ENCODE peak calls at places on chromosomes 7 and 10, in eight cellular contexts. D is heart right ventricle; A is CD8-positive, alpha-beta T cell; M is WERI-Rb-1; O is Caco-2; N is BJ; J is K562; R is tibial artery. C is an unnamed sample. For H3K27me3, the result is how much of the 10 kb centered on the place peaks cover.

GRCh38 chr10:17729630-17730029 is 22.4 kb upstream of the TMEM236 start:
- DNase-seq in D (no peak), O (no peak), M (no peak), A (no peak), R (no peak), N (no peak), J (no peak), C (no peak)

GRCh38 chr10:58807631-58808024 is 295.0 kb downstream of the BICC1 start:
- DNase-seq in N (peak), O (peak), M (no peak), A (no peak), D (no peak), R (no peak), J (no peak), C (no peak)

GRCh38 chr10:104337527-104337984 is 709 bp downstream of the ITPRIP start:
- DNase-seq in J (peak), N (no peak), A (no peak), R (no peak), D (no peak), O (peak), M (no peak), C (peak)

GRCh38 chr7:50068850-50069551 is 24.0 kb downstream of the ZPBP start:
- DNase-seq in O (peak), M (no peak), J (no peak), A (peak), N (no peak), R (no peak), D (peak), C (peak)

GRCh38 chr10:103822052-103822716 is 33.2 kb downstream of the SH3PXD2A start:
- DNase-seq in M (no peak), R (no peak), A (no peak), J (no peak), O (no peak), N (no peak), D (no peak), C (no peak)

GRCh38 chr10:73887038-73888015 is 13.0 kb upstream of the CAMK2G start:
- DNase-seq in M (no peak), O (no peak), D (peak), A (no peak), J (no peak), N (peak), R (peak), C (peak)

GRCh38 chr10:13087986-13088618 is 11.9 kb upstream of the OPTN start:
- DNase-seq in D (no peak), N (peak), M (no peak), J (no peak), A (no peak), O (no peak), R (no peak), C (no peak)

GRCh38 chr10:49532461-49532860 is 6.5 kb downstream of the ERCC6 start:
- DNase-seq in D (no peak), O (no peak), N (no peak), R (no peak), M (no peak), J (no peak), A (no peak), C (no peak)

GRCh38 chr10:13717571-13717935 is 130.8 kb downstream of the PRPF18 start:
- DNase-seq in A (no peak), R (no peak), M (no peak), O (no peak), J (no peak), D (no peak), N (no peak), C (no peak)

GRCh38 chr10:49117366-49117905 is 2.1 kb upstream of the VSTM4 start:
- DNase-seq in N (no peak), D (no peak), R (no peak), J (no peak), O (no peak), A (peak), M (no peak), C (no peak)

GRCh38 chr7:49852619-49853462 is 79.4 kb downstream of the VWC2 start:
- DNase-seq in N (no peak), O (peak), J (peak), R (no peak), M (peak), D (peak), A (no peak), C (peak)

GRCh38 chr10:47418321-47418720 is 34.2 kb upstream of the ZNF488 start:
- DNase-seq in A (no peak), M (no peak), R (peak), N (no peak), J (no peak), D (no peak), O (no peak), C (no peak)

GRCh38 chr7:27162930-27163775 is 2.2 kb downstream of the HOXA9 start:
- DNase-seq in N (no peak), A (no peak), O (no peak), R (no peak), M (no peak), D (no peak), J (no peak), C (no peak)

GRCh38 chr10:99694171-99694570 is 34.9 kb downstream of the ENTPD7 start:
- DNase-seq in O (no peak), D (no peak), A (no peak), N (peak), R (no peak), M (no peak), J (no peak), C (no peak)

GRCh38 chr7:127933116-127933515 is 98.1 kb downstream of the LRRC4 start:
- DNase-seq in J (no peak), A (no peak), R (no peak), O (no peak), D (no peak), M (no peak), N (no peak), C (no peak)

GRCh38 chr10:23381298-23381697 is 36.7 kb upstream of the C10orf67 start:
- DNase-seq in A (no peak), M (no peak), D (no peak), R (no peak), J (no peak), N (no peak), O (no peak), C (no peak)

GRCh38 chr7:93958216-93958615 is 36.7 kb downstream of the GNG11 start:
- DNase-seq in R (no peak), O (no peak), A (no peak), N (no peak), D (no peak), M (no peak), J (no peak), C (no peak)

GRCh38 chr10:5971315-5971832 is 6.0 kb downstream of the IL15RA start:
- DNase-seq in A (peak), M (no peak), J (peak), O (no peak), D (peak), R (no peak), N (no peak), C (peak)

GRCh38 chr10:98587156-98587555 is 140.4 kb upstream of the HPS1 start:
- DNase-seq in M (no peak), J (no peak), R (no peak), D (no peak), O (no peak), N (no peak), A (no peak), C (no peak)

GRCh38 chr7:27194641-27195379 is 5.1 kb downstream of the HOXA13 start:
- DNase-seq in J (no peak), O (no peak), M (no peak), N (no peak), R (no peak), A (peak), D (no peak), C (peak)

GRCh38 chr7:117444646-117445045 is 17.4 kb upstream of the ASZ1 start:
- DNase-seq in D (no peak), R (no peak), J (no peak), A (no peak), M (no peak), N (no peak), O (no peak), C (no peak)

GRCh38 chr10:122879339-122880273 is at the start of gene FAM24B:
- DNase-seq in D (peak), M (peak), A (peak), O (peak), N (peak), R (peak), J (peak), C (peak)

GRCh38 chr10:28367865-28368541 is 65.1 kb upstream of the MPP7 start:
- DNase-seq in O (no peak), M (peak), R (no peak), A (peak), J (no peak), N (no peak), D (no peak), C (peak)

GRCh38 chr10:92916433-92916832 is 68.1 kb downstream of the EXOC6 start:
- DNase-seq in M (no peak), O (no peak), J (no peak), R (no peak), D (no peak), A (no peak), N (no peak), C (no peak)

GRCh38 chr10:26909753-26910152 is 49.0 kb upstream of the ABI1 start:
- DNase-seq in D (no peak), N (no peak), O (no peak), A (no peak), M (no peak), J (no peak), R (no peak), C (no peak)

GRCh38 chr10:74892874-74893273 is 66.5 kb downstream of the KAT6B start:
- DNase-seq in R (no peak), N (no peak), D (no peak), A (no peak), M (no peak), O (no peak), J (no peak), C (no peak)

GRCh38 chr10:88370713-88371112 is 212.4 kb downstream of the RNLS start:
- DNase-seq in N (no peak), D (no peak), O (no peak), M (no peak), R (no peak), A (no peak), J (no peak), C (no peak)

GRCh38 chr7:43112941-43113621 is 634 bp downstream of the HECW1 start:
- DNase-seq in D (no peak), A (no peak), N (no peak), O (no peak), J (peak), M (peak), R (no peak), C (no peak)

GRCh38 chr10:53601260-53601875 is 828.8 kb upstream of the MBL2 start:
- DNase-seq in O (peak), J (peak), A (no peak), N (no peak), R (no peak), M (no peak), D (no peak), C (no peak)

GRCh38 chr7:76997381-76998262 is 34.5 kb downstream of the SPDYE17 start:
- DNase-seq in M (no peak), N (no peak), O (no peak), A (no peak), J (no peak), R (peak), D (no peak), C (no peak)

GRCh38 chr10:119782981-119783664 is 57.3 kb downstream of the INPP5F start:
- DNase-seq in O (no peak), M (no peak), A (no peak), R (no peak), J (no peak), D (no peak), N (no peak), C (no peak)

GRCh38 chr10:132845041-132845551 is 59.1 kb upstream of the NKX6-2 start:
- DNase-seq in J (no peak), M (no peak), R (peak), O (no peak), D (no peak), A (no peak), N (no peak), C (peak)

DNA sequence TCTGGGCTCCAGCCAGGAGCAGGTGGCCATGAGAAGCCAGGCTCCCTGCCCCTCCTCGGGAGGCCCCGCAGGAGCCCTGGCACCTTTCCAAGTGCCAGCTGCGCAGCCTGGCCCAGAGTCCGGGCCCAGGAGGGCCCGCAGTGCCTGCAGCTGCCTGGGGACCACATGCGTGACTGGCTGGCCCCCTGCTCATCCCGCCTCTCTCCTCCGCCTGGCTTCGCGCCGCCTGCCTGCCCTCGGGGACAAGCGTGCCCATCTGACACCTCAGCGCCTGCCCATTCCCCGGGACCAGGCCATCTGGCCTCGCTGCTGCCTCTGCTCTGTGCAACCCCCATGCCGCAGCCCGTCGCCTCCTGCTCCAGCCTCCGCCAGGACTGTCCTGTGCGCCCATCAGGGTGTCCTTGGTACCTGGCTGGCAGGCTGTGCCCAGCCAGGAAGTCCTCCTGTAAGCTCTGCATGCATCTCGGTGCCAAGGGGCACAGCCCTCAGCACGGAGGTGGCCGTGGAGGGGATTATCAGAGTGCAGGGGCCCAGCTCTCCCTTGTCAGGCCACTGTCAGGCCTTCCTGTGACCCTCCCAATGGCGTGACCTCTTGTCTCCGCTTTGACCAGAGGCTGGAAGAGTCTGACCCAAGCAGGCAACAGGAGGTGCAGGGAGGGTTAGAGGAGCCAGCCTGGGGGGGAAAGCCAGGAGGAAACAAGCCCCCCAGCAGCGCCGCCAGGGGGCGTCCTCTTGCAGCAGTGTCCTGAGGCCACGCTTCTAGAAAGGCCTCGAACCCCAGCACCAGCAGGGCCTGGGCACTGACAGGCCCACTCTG is 50.5 kb downstream of the TMEM209 start:
- DNase-seq in D (no peak), O (no peak), R (no peak), J (peak), A (no peak), N (no peak), M (no peak), C (peak)
- TF ChIP-seq CTCF in D (no peak), O (peak), R (no peak), J (peak), A (no peak), N (peak), M (peak), C (no peak)

GRCh38 chr10:7671121-7671520 is 4.4 kb upstream of the ITIH5 start:
- DNase-seq in R (no peak), O (no peak), M (no peak), N (no peak), J (no peak), D (no peak), A (no peak), C (no peak)
- H3K27me3 ChIP-seq in R (under half), O (under half), M (under half), N (under half), J (under half), D (under half), A (under half), C (under half)

GRCh38 chr10:43350139-43350538 is 21.3 kb upstream of the FXYD4 start:
- DNase-seq in O (no peak), D (no peak), A (no peak), N (no peak), M (no peak), R (no peak), J (no peak), C (peak)
- H3K4me3 ChIP-seq in O (no peak), D (no peak), A (no peak), N (no peak), M (no peak), R (no peak), J (no peak), C (no peak)

DNA sequence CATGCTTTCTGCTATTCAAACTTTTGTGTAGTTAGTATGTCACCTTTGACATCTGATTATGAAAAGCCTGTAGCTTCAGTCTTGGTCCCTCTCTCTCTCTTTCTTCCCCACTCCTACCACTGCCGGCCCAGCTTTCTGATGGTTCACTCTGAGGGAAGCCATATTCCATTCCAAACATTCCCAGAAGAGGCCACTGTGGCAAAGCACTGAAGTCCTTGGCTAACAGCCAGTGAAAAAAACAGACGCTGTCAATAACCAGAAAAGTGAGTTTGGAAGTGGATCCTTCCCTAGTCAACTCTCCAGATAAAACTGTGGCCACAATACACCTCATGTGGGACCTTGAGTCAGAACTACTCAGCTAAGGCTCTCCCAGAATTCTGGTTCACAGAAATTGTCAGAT is 950.7 kb upstream of the PHF14 start:
- DNase-seq in D (peak), R (no peak), J (peak), A (no peak), N (no peak), M (peak), O (peak), C (no peak)
- TF ChIP-seq CTCF in D (peak), R (peak), J (no peak), A (no peak), N (no peak), M (peak), O (peak), C (no peak)

GRCh38 chr10:101120884-101121660 is 10.0 kb upstream of the TLX1 start:
- DNase-seq in O (no peak), R (no peak), D (no peak), A (peak), M (no peak), N (no peak), J (no peak), C (peak)

GRCh38 chr10:101116754-101117153 is 14.3 kb upstream of the TLX1 start:
- DNase-seq in N (no peak), A (no peak), J (no peak), R (no peak), M (no peak), O (no peak), D (no peak), C (no peak)

GRCh38 chr10:101121661-101122045 is 9.4 kb upstream of the TLX1 start:
- DNase-seq in N (no peak), R (no peak), A (no peak), O (no peak), D (no peak), J (no peak), M (no peak), C (no peak)

GRCh38 chr10:101120520-101120883 is 10.6 kb upstream of the TLX1 start:
- DNase-seq in R (no peak), J (no peak), O (no peak), M (no peak), A (no peak), N (no peak), D (no peak), C (no peak)

GRCh38 chr10:101118031-101118430 is 13.1 kb upstream of the TLX1 start:
- DNase-seq in R (no peak), O (no peak), J (no peak), M (no peak), D (no peak), A (no peak), N (no peak), C (no peak)
- H3K27me3 ChIP-seq in R (under half), O (under half), J (under half), M (under half), D (half or more), A (under half), N (half or more), C (under half)

C was measured in colonic mucosa.